ENCODE peak calls at places on chromosomes 13 and 19, in six cellular contexts. One of them, this sample, is unnamed.

GRCh38 chr13:77429320-77430142 is 102.6 kb upstream of the MYCBP2 start:
- DNase-seq in thyroid gland: no peak
- DNase-seq in tibial nerve: no peak
- DNase-seq in testis: no peak
- DNase-seq in adrenal gland: no peak
- DNase-seq in A673: no peak
- DNase-seq in this sample: no peak

GRCh38 chr19:42407816-42408175 is 17.7 kb upstream of the CNFN start:
- DNase-seq in adrenal gland: no peak
- DNase-seq in A673: no peak
- DNase-seq in thyroid gland: no peak
- DNase-seq in testis: no peak
- DNase-seq in tibial nerve: no peak
- DNase-seq in this sample: no peak

GRCh38 chr13:110465696-110466095 is 95.8 kb downstream of the RAB20 start:
- DNase-seq in adrenal gland: no peak
- DNase-seq in thyroid gland: no peak
- DNase-seq in tibial nerve: no peak
- DNase-seq in testis: no peak
- DNase-seq in A673: no peak
- DNase-seq in this sample: no peak

GRCh38 chr13:44932850-44933251 is 56.4 kb downstream of the NUFIP1 start:
- DNase-seq in testis: no peak
- DNase-seq in adrenal gland: peak; percentile 55
- DNase-seq in tibial nerve: no peak
- DNase-seq in A673: no peak
- DNase-seq in thyroid gland: no peak
- DNase-seq in this sample: no peak

GRCh38 chr13:75968103-75968838 is 332.1 kb downstream of the LMO7 start:
- DNase-seq in A673: no peak
- DNase-seq in thyroid gland: no peak
- DNase-seq in adrenal gland: no peak
- DNase-seq in tibial nerve: no peak
- DNase-seq in testis: no peak
- DNase-seq in this sample: no peak

GRCh38 chr19:19348266-19348665 is 27.6 kb downstream of the MAU2 start:
- DNase-seq in adrenal gland: no peak
- DNase-seq in thyroid gland: no peak
- DNase-seq in testis: no peak
- DNase-seq in tibial nerve: no peak
- DNase-seq in A673: no peak
- DNase-seq in this sample: no peak

GRCh38 chr13:66210677-66211076 is 1019.5 kb downstream of the PCDH9 start:
- DNase-seq in thyroid gland: no peak
- DNase-seq in A673: no peak
- DNase-seq in testis: no peak
- DNase-seq in adrenal gland: no peak
- DNase-seq in tibial nerve: no peak
- DNase-seq in this sample: no peak

GRCh38 chr19:40348961-40349507 is 539 bp downstream of the PLD3 start:
- DNase-seq in adrenal gland: peak; percentile 49
- DNase-seq in testis: no peak
- DNase-seq in thyroid gland: no peak
- DNase-seq in tibial nerve: no peak
- DNase-seq in A673: peak; percentile 49
- DNase-seq in this sample: no peak

GRCh38 chr13:24557121-24557520 is 44.5 kb upstream of the PARP4 start:
- DNase-seq in thyroid gland: no peak
- DNase-seq in adrenal gland: no peak
- DNase-seq in testis: no peak
- DNase-seq in A673: no peak
- DNase-seq in tibial nerve: no peak
- DNase-seq in this sample: no peak

GRCh38 chr19:3434630-3435553 is 45.4 kb downstream of the SMIM24 start:
- DNase-seq in tibial nerve: peak; percentile 90
- DNase-seq in thyroid gland: peak; percentile 95
- DNase-seq in adrenal gland: peak; percentile 96
- DNase-seq in A673: peak; percentile 97
- DNase-seq in testis: peak; percentile 96
- DNase-seq in this sample: peak; percentile 90

GRCh38 chr19:55304279-55304978 is 20.6 kb downstream of the BRSK1 start:
- DNase-seq in adrenal gland: peak; percentile 37
- DNase-seq in A673: peak; percentile 76
- DNase-seq in tibial nerve: no peak
- DNase-seq in testis: peak; percentile 85
- DNase-seq in thyroid gland: no peak
- DNase-seq in this sample: no peak

GRCh38 chr19:39818626-39819097 is 15.3 kb downstream of the DYRK1B start:
- DNase-seq in testis: no peak
- DNase-seq in tibial nerve: no peak
- DNase-seq in adrenal gland: no peak
- DNase-seq in thyroid gland: no peak
- DNase-seq in A673: no peak
- DNase-seq in this sample: no peak

GRCh38 chr19:17109962-17110598 is 34.5 kb downstream of the MYO9B start:
- DNase-seq in testis: peak; percentile 42
- DNase-seq in A673: no peak
- DNase-seq in thyroid gland: peak; percentile 10
- DNase-seq in tibial nerve: peak; percentile 42
- DNase-seq in adrenal gland: peak; percentile 68
- DNase-seq in this sample: no peak

GRCh38 chr13:97212540-97213146 is 9.5 kb upstream of the MBNL2 start:
- DNase-seq in thyroid gland: no peak
- DNase-seq in tibial nerve: no peak
- DNase-seq in adrenal gland: no peak
- DNase-seq in A673: peak; percentile 22
- DNase-seq in testis: peak; percentile 47
- DNase-seq in this sample: no peak

GRCh38 chr13:35599385-35599784 is 122.9 kb upstream of the MAB21L1 start:
- DNase-seq in testis: no peak
- DNase-seq in tibial nerve: no peak
- DNase-seq in adrenal gland: no peak
- DNase-seq in thyroid gland: no peak
- DNase-seq in A673: no peak
- DNase-seq in this sample: no peak

GRCh38 chr19:16232568-16232967 is 34.9 kb downstream of the AP1M1 start:
- DNase-seq in thyroid gland: no peak
- DNase-seq in adrenal gland: no peak
- DNase-seq in testis: no peak
- DNase-seq in tibial nerve: peak; percentile 10
- DNase-seq in A673: no peak
- DNase-seq in this sample: no peak

GRCh38 chr13:33207616-33207964 is 78.0 kb downstream of the STARD13 start:
- DNase-seq in tibial nerve: no peak
- DNase-seq in thyroid gland: peak; percentile 25
- DNase-seq in adrenal gland: peak; percentile 33
- DNase-seq in A673: peak; percentile 65
- DNase-seq in testis: no peak
- DNase-seq in this sample: no peak

GRCh38 chr13:51444922-51445321 is 7.9 kb downstream of the INTS6 start:
- DNase-seq in adrenal gland: no peak
- DNase-seq in A673: peak; percentile 67
- DNase-seq in testis: no peak
- DNase-seq in thyroid gland: no peak
- DNase-seq in tibial nerve: no peak
- DNase-seq in this sample: no peak

GRCh38 chr19:42281175-42282035 is 12.4 kb downstream of the CIC start:
- DNase-seq in testis: peak; percentile 72
- DNase-seq in thyroid gland: peak; percentile 51
- DNase-seq in A673: peak; percentile 77
- DNase-seq in tibial nerve: peak; percentile 61
- DNase-seq in adrenal gland: peak; percentile 76
- DNase-seq in this sample: no peak

GRCh38 chr19:49855277-49855675 is 4.3 kb downstream of the PTOV1 start:
- DNase-seq in thyroid gland: no peak
- DNase-seq in A673: no peak
- DNase-seq in tibial nerve: no peak
- DNase-seq in adrenal gland: no peak
- DNase-seq in testis: no peak
- DNase-seq in this sample: no peak

GRCh38 chr13:82976499-82976898 is 905.8 kb downstream of the SLITRK1 start:
- DNase-seq in A673: no peak
- DNase-seq in adrenal gland: no peak
- DNase-seq in tibial nerve: no peak
- DNase-seq in testis: no peak
- DNase-seq in thyroid gland: no peak
- DNase-seq in this sample: no peak

DNA sequence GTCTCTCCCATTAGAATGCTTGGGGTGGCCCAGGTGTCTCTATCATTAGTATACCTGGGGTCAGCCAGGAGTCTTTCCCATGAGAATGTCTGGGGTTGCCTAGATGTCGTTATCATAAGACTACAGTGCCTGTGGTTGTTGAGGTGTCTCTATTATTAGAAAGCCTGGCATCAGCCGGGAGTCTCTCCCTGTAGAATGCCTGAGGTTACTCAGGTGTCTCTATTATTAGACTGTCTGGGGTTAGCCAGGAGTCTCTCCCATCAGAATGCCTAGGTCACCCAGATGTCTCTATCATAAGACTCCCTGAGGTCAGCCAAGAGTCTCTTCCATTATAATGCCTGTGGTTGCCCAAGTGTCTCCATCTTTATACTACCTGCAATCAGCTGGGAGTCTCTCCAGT is 1541.1 kb downstream of the UQCRFS1 start:
- DNase-seq in adrenal gland: no peak
- DNase-seq in A673: no peak
- DNase-seq in testis: no peak
- DNase-seq in tibial nerve: no peak
- DNase-seq in thyroid gland: no peak
- DNase-seq in this sample: no peak
- H3K9me3 ChIP-seq in adrenal gland: no peaks in the 10 kb centered on the region
- H3K9me3 ChIP-seq in A673: peaks cover 27% of the 10 kb centered on the region
- H3K9me3 ChIP-seq in testis: no peaks in the 10 kb centered on the region
- H3K9me3 ChIP-seq in tibial nerve: peaks cover 58% of the 10 kb centered on the region
- H3K9me3 ChIP-seq in thyroid gland: no peaks in the 10 kb centered on the region
- H3K9me3 ChIP-seq in this sample: no peaks in the 10 kb centered on the region

DNA sequence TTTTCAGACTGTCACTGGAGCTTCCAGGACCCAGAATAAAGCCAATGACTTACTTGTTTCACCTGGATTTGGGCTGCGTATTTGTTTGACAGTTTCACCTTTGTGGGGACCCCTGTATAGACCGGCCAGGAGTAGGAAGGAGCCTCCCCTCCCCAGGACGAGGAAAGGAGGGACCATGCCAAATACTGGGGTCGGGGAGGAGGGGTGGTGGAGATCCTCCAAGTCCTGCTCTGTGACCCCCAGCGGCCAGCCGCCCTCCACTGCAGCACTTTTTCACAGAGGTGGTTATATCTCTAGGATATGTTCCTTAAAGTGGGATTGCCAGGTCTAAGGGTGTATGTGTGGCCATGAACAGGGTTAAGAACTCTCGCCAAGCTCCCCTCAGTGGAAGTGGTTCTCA is 25.7 kb upstream of the ZNF492 start:
- DNase-seq in thyroid gland: no peak
- DNase-seq in tibial nerve: no peak
- DNase-seq in testis: peak; percentile 6
- DNase-seq in A673: no peak
- DNase-seq in adrenal gland: no peak
- DNase-seq in this sample: no peak
- H3K9me3 ChIP-seq in thyroid gland: no peaks in the 10 kb centered on the region
- H3K9me3 ChIP-seq in tibial nerve: peaks cover 8% of the 10 kb centered on the region
- H3K9me3 ChIP-seq in testis: no peaks in the 10 kb centered on the region
- H3K9me3 ChIP-seq in A673: peaks cover 56% of the 10 kb centered on the region
- H3K9me3 ChIP-seq in adrenal gland: no peaks in the 10 kb centered on the region
- H3K9me3 ChIP-seq in this sample: no peaks in the 10 kb centered on the region

DNA sequence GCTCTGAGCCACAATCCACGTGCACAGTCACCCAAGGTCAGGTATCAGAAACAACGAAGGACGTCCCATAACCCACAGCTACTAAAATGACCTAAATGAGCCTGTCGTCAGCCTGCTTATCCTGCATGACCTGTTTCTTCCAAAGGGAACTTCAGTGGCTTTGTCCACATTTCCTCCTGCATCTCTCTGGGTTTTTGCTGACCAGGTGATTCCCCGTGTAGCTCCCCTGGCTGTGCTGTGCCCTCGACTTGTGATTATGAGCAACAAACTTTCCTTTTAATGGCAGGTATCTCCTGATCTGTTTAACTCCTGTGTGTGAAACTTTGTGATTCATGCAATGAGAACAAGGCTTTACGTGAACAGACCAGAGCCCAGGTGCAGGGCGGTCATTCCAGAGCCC is 81.0 kb downstream of the PEG3 start:
- DNase-seq in adrenal gland: no peak
- DNase-seq in thyroid gland: no peak
- DNase-seq in tibial nerve: no peak
- DNase-seq in A673: no peak
- DNase-seq in testis: no peak
- DNase-seq in this sample: no peak
- H3K9me3 ChIP-seq in adrenal gland: no peaks in the 10 kb centered on the region
- H3K9me3 ChIP-seq in thyroid gland: no peaks in the 10 kb centered on the region
- H3K9me3 ChIP-seq in tibial nerve: peaks cover 60% of the 10 kb centered on the region
- H3K9me3 ChIP-seq in A673: peaks cover 11% of the 10 kb centered on the region
- H3K9me3 ChIP-seq in testis: no peaks in the 10 kb centered on the region
- H3K9me3 ChIP-seq in this sample: no peaks in the 10 kb centered on the region

GRCh38 chr19:1467512-1468273 is 11.3 kb downstream of the C19orf25 start:
- DNase-seq in thyroid gland: no peak
- DNase-seq in tibial nerve: no peak
- DNase-seq in testis: no peak
- DNase-seq in adrenal gland: no peak
- DNase-seq in A673: no peak
- DNase-seq in this sample: peak; percentile 11

GRCh38 chr19:1470864-1471513 is 8.0 kb downstream of the C19orf25 start:
- DNase-seq in thyroid gland: no peak
- DNase-seq in A673: peak; percentile 61
- DNase-seq in testis: no peak
- DNase-seq in tibial nerve: no peak
- DNase-seq in adrenal gland: no peak
- DNase-seq in this sample: no peak

GRCh38 chr19:1469936-1470863 is 8.8 kb downstream of the C19orf25 start:
- DNase-seq in adrenal gland: no peak
- DNase-seq in A673: peak; percentile 86
- DNase-seq in thyroid gland: peak; percentile 42
- DNase-seq in tibial nerve: no peak
- DNase-seq in testis: peak; percentile 74
- DNase-seq in this sample: peak; percentile 56

GRCh38 chr19:1468274-1469199 is 10.5 kb downstream of the C19orf25 start:
- DNase-seq in adrenal gland: no peak
- DNase-seq in A673: peak; percentile 65
- DNase-seq in thyroid gland: no peak
- DNase-seq in testis: no peak
- DNase-seq in tibial nerve: no peak
- DNase-seq in this sample: no peak

DNA sequence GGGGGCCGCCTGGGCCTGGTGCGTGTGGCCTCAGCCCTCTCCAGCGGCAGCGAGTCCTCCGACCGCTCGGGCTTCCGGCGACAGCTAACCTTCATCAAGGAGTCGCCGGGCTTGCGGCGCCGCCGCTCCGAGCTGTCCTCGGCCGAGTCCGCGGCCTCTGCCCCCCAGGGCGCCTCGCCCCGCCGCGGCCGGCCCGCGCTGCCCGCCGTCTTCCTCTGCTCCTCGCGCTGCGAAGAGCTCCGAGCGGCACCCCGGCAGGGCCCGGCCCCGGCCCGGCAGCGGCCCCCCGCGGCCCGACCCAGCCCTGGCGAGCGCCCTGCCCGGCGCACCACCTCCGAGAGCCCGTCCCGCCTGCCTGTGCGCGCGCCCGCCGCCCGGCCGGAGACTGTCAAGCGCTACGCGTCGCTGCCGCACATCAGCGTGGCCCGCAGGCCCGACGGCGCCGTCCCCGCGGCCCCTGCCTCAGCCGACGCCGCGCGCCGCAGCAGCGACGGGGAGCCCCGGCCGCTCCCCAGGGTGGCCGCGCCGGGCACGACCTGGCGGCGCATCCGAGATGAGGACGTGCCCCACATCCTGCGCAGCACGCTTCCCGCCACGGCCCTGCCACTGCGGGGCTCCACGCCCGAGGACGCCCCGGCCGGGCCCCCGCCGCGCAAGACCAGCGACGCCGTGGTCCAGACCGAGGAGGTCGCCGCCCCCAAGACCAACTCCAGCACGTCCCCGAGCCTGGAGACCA is 9.6 kb downstream of the C19orf25 start:
- DNase-seq in A673: no peak
- DNase-seq in tibial nerve: no peak
- DNase-seq in thyroid gland: no peak
- DNase-seq in adrenal gland: no peak
- DNase-seq in testis: no peak
- DNase-seq in this sample: peak; percentile 13
- H3K9me3 ChIP-seq in A673: no peaks in the 10 kb centered on the region
- H3K9me3 ChIP-seq in tibial nerve: no peaks in the 10 kb centered on the region
- H3K9me3 ChIP-seq in thyroid gland: no peaks in the 10 kb centered on the region
- H3K9me3 ChIP-seq in adrenal gland: no peaks in the 10 kb centered on the region
- H3K9me3 ChIP-seq in testis: no peaks in the 10 kb centered on the region
- H3K9me3 ChIP-seq in this sample: no peaks in the 10 kb centered on the region

This sample was measured in T-helper 17 cell.